ENCODE peak calls at places on chromosomes 5 and 9, in ten cellular contexts. G is nephron progenitor cell; I is G401; D is erythroblast; P is kidney; B is HT1080; U is RPMI7951; Z is kidney tubule cell; F is activated CD8-positive, alpha-beta memory T cell treated with anti-CD3 and anti-CD28 coated beads for 1 hour; A is EL. H is an unnamed sample.
A peak's percentile ranks its signal among the peaks of the same experiment; 100 is the strongest.

GRCh38 chr5:90802695-90803317 is 244.2 kb downstream of the ADGRV1 start:
- DNase-seq in U (peak; percentile 8), A (peak; percentile 27), D (no peak), P (no peak), G (peak; percentile 38), F (no peak), I (peak; percentile 54), Z (peak; percentile 60), B (peak; percentile 42), H (peak; percentile 54)

GRCh38 chr5:103487822-103488493 is 74.6 kb downstream of the NUDT12 start:
- DNase-seq in U (no peak), B (no peak), G (no peak), F (no peak), A (no peak), P (no peak), Z (no peak), D (no peak), I (no peak), H (peak; percentile 18)

GRCh38 chr5:87081511-87082372 is 185.9 kb upstream of the RASA1 start:
- DNase-seq in Z (no peak), P (no peak), I (no peak), A (no peak), D (peak; percentile 10), G (no peak), U (peak; percentile 10), B (no peak), F (peak; percentile 1), H (no peak)

GRCh38 chr9:134643306-134643705 is 1.7 kb downstream of the COL5A1 start:
- DNase-seq in U (peak; percentile 81), P (no peak), D (no peak), F (no peak), G (no peak), A (peak; percentile 78), Z (no peak), I (no peak), B (peak; percentile 40), H (no peak)

GRCh38 chr5:2752059-2752874 is 790 bp upstream of the IRX2 start:
- DNase-seq in I (no peak), G (no peak), P (peak; percentile 91), A (peak; percentile 80), Z (peak; percentile 52), B (peak; percentile 58), U (no peak), D (no peak), F (no peak), H (no peak)

GRCh38 chr5:54207566-54207965 is 102.8 kb downstream of the ARL15 start:
- DNase-seq in D (no peak), P (no peak), I (no peak), F (no peak), Z (no peak), G (no peak), A (no peak), U (no peak), B (no peak), H (no peak)

GRCh38 chr5:135833961-135834638 is 363 bp upstream of the SLC25A48 start:
- DNase-seq in D (no peak), Z (no peak), P (no peak), A (no peak), F (no peak), B (no peak), I (no peak), G (no peak), U (peak; percentile 21), H (no peak)

GRCh38 chr9:69324549-69325401 is at the start of gene ENTREP1:
- DNase-seq in I (peak; percentile 7), A (peak; percentile 54), U (peak; percentile 32), B (peak; percentile 67), P (peak; percentile 92), Z (peak; percentile 87), D (peak; percentile 70), G (peak; percentile 61), F (no peak), H (peak; percentile 62)

GRCh38 chr9:130304141-130304540 is 38.6 kb downstream of the HMCN2 start:
- DNase-seq in Z (no peak), G (no peak), B (no peak), D (no peak), I (peak; percentile 11), U (peak; percentile 53), A (no peak), F (no peak), P (peak; percentile 22), H (no peak)

GRCh38 chr9:6449645-6450044 is 36.6 kb downstream of the UHRF2 start:
- DNase-seq in F (no peak), Z (peak; percentile 23), U (no peak), G (no peak), B (no peak), P (no peak), I (no peak), D (peak; percentile 26), A (no peak), H (no peak)

GRCh38 chr9:75063556-75064305 is 24.2 kb downstream of the NMRK1 start:
- DNase-seq in D (no peak), B (peak; percentile 55), G (no peak), Z (peak; percentile 52), A (peak; percentile 23), U (no peak), F (no peak), I (peak; percentile 90), P (no peak), H (peak; percentile 68)

GRCh38 chr9:87662808-87663528 is 63.0 kb upstream of the CTSL start:
- DNase-seq in I (peak; percentile 51), A (peak; percentile 91), P (peak; percentile 91), F (peak; percentile 13), G (peak; percentile 90), Z (peak; percentile 91), B (peak; percentile 62), U (peak; percentile 55), D (peak; percentile 74), H (peak; percentile 72)

GRCh38 chr5:57955506-57955905 is 472.9 kb upstream of the ACTBL2 start:
- DNase-seq in D (no peak), B (no peak), I (no peak), U (no peak), F (no peak), A (no peak), P (no peak), Z (no peak), G (no peak), H (no peak)

GRCh38 chr9:967851-968641 is 8.4 kb upstream of the DMRT3 start:
- DNase-seq in U (peak; percentile 7), Z (peak; percentile 12), A (no peak), F (no peak), B (no peak), I (no peak), D (no peak), G (peak; percentile 44), P (no peak), H (no peak)

GRCh38 chr9:137642892-137643291 is 24.1 kb downstream of the EHMT1 start:
- DNase-seq in B (no peak), A (no peak), I (no peak), G (no peak), D (no peak), F (no peak), U (no peak), Z (no peak), P (no peak), H (no peak)

GRCh38 chr9:16421534-16421933 is 448.9 kb downstream of the BNC2 start:
- DNase-seq in F (no peak), U (no peak), Z (peak; percentile 58), G (no peak), P (no peak), I (no peak), A (peak; percentile 48), B (peak; percentile 56), D (no peak), H (peak; percentile 72)

GRCh38 chr5:145562931-145563330 is 272.2 kb downstream of the PRELID2 start:
- DNase-seq in U (no peak), G (no peak), B (peak; percentile 24), D (no peak), P (no peak), A (no peak), Z (no peak), F (no peak), I (no peak), H (no peak)

GRCh38 chr5:33153891-33154290 is 286.9 kb upstream of the TARS1 start:
- DNase-seq in B (peak; percentile 77), I (no peak), U (peak; percentile 53), G (no peak), Z (peak; percentile 7), D (no peak), A (peak; percentile 77), P (no peak), F (no peak), H (peak; percentile 48)

GRCh38 chr9:137320555-137321384 is 18.7 kb upstream of the NRARP start:
- DNase-seq in B (no peak), G (peak; percentile 38), D (no peak), F (no peak), I (no peak), P (peak; percentile 71), A (no peak), U (no peak), Z (no peak), H (no peak)

GRCh38 chr9:2255128-2255527 is 240.0 kb downstream of the SMARCA2 start:
- DNase-seq in A (no peak), B (no peak), Z (no peak), D (no peak), P (no peak), I (no peak), U (no peak), F (no peak), G (no peak), H (no peak)

GRCh38 chr5:34524123-34524522 is 132.0 kb upstream of the RAI14 start:
- DNase-seq in A (peak; percentile 84), D (peak; percentile 23), P (no peak), Z (peak; percentile 76), I (no peak), B (peak; percentile 60), U (peak; percentile 66), F (no peak), G (no peak), H (peak; percentile 90)

GRCh38 chr5:60516688-60517087 is 183.3 kb downstream of the DEPDC1B start:
- DNase-seq in I (no peak), F (no peak), Z (no peak), B (no peak), U (no peak), G (no peak), A (no peak), P (no peak), D (no peak), H (no peak)

GRCh38 chr9:34419716-34420504 is 38.5 kb downstream of the FAM219A start:
- DNase-seq in B (no peak), A (no peak), G (no peak), F (no peak), U (peak; percentile 3), D (no peak), Z (no peak), P (no peak), I (no peak), H (no peak)